ENCODE peak calls at places on chromosomes 13 and 19, in six cellular contexts. One of them, this sample, is unnamed.

GRCh38 chr19:38263696-38264485 is 482 bp upstream of the SPINT2 start:
- DNase-seq in tibial nerve: no peak
- DNase-seq in ovary: peak
- DNase-seq in A549: peak
- DNase-seq in prostate gland: peak
- DNase-seq in heart left ventricle: no peak
- DNase-seq in this sample: no peak

GRCh38 chr13:37429976-37430375 is 168.6 kb downstream of the POSTN start:
- DNase-seq in tibial nerve: no peak
- DNase-seq in ovary: no peak
- DNase-seq in A549: no peak
- DNase-seq in prostate gland: no peak
- DNase-seq in heart left ventricle: no peak
- DNase-seq in this sample: no peak

GRCh38 chr13:107512551-107512950 is 702.8 kb downstream of the LIG4 start:
- DNase-seq in tibial nerve: no peak
- DNase-seq in ovary: no peak
- DNase-seq in A549: no peak
- DNase-seq in prostate gland: no peak
- DNase-seq in heart left ventricle: no peak
- DNase-seq in this sample: no peak

GRCh38 chr13:33744589-33745369 is 73.2 kb upstream of the RFC3 start:
- DNase-seq in tibial nerve: no peak
- DNase-seq in ovary: no peak
- DNase-seq in A549: no peak
- DNase-seq in prostate gland: peak
- DNase-seq in heart left ventricle: no peak
- DNase-seq in this sample: no peak

GRCh38 chr13:18951412-18951811 is 230.2 kb downstream of the TUBA3C start:
- DNase-seq in tibial nerve: no peak
- DNase-seq in ovary: no peak
- DNase-seq in A549: no peak
- DNase-seq in prostate gland: no peak
- DNase-seq in heart left ventricle: no peak
- DNase-seq in this sample: peak

GRCh38 chr19:49338691-49339363 is 3.6 kb downstream of the CD37 start:
- DNase-seq in tibial nerve: peak
- DNase-seq in ovary: peak
- DNase-seq in A549: peak
- DNase-seq in prostate gland: peak
- DNase-seq in heart left ventricle: peak
- DNase-seq in this sample: peak

GRCh38 chr19:33388231-33388816 is 14.8 kb downstream of the CEBPG start:
- DNase-seq in tibial nerve: no peak
- DNase-seq in ovary: no peak
- DNase-seq in A549: no peak
- DNase-seq in prostate gland: no peak
- DNase-seq in heart left ventricle: no peak
- DNase-seq in this sample: no peak

GRCh38 chr13:25249001-25249543 is 38.2 kb downstream of the MTMR6 start:
- DNase-seq in tibial nerve: no peak
- DNase-seq in ovary: no peak
- DNase-seq in A549: no peak
- DNase-seq in prostate gland: no peak
- DNase-seq in heart left ventricle: no peak
- DNase-seq in this sample: no peak

GRCh38 chr13:26062853-26063444 is 11.1 kb upstream of the SHISA2 start:
- DNase-seq in tibial nerve: no peak
- DNase-seq in ovary: no peak
- DNase-seq in A549: no peak
- DNase-seq in prostate gland: peak
- DNase-seq in heart left ventricle: peak
- DNase-seq in this sample: no peak

GRCh38 chr19:16042533-16043085 is 33.7 kb upstream of the TPM4 start:
- DNase-seq in tibial nerve: no peak
- DNase-seq in ovary: no peak
- DNase-seq in A549: no peak
- DNase-seq in prostate gland: no peak
- DNase-seq in heart left ventricle: no peak
- DNase-seq in this sample: no peak

GRCh38 chr19:40584007-40584406 is 7.3 kb downstream of the SHKBP1 start:
- DNase-seq in tibial nerve: no peak
- DNase-seq in ovary: no peak
- DNase-seq in A549: no peak
- DNase-seq in prostate gland: no peak
- DNase-seq in heart left ventricle: no peak
- DNase-seq in this sample: peak

GRCh38 chr19:33902802-33903488 is 106.3 kb downstream of the KCTD15 start:
- DNase-seq in tibial nerve: no peak
- DNase-seq in ovary: no peak
- DNase-seq in A549: peak
- DNase-seq in prostate gland: no peak
- DNase-seq in heart left ventricle: no peak
- DNase-seq in this sample: no peak

GRCh38 chr19:2770055-2771013 is 12.7 kb downstream of the SGTA start:
- DNase-seq in tibial nerve: no peak
- DNase-seq in ovary: peak
- DNase-seq in A549: no peak
- DNase-seq in prostate gland: no peak
- DNase-seq in heart left ventricle: peak
- DNase-seq in this sample: peak

GRCh38 chr13:81639984-81640582 is 1299.2 kb upstream of the SPRY2 start:
- DNase-seq in tibial nerve: no peak
- DNase-seq in ovary: no peak
- DNase-seq in A549: no peak
- DNase-seq in prostate gland: no peak
- DNase-seq in heart left ventricle: no peak
- DNase-seq in this sample: no peak

GRCh38 chr19:55355213-55355821 is 798 bp upstream of the COX6B2 start:
- DNase-seq in tibial nerve: no peak
- DNase-seq in ovary: no peak
- DNase-seq in A549: no peak
- DNase-seq in prostate gland: no peak
- DNase-seq in heart left ventricle: no peak
- DNase-seq in this sample: no peak

GRCh38 chr19:13561461-13561860 is 55.2 kb upstream of the CACNA1A start:
- DNase-seq in tibial nerve: no peak
- DNase-seq in ovary: no peak
- DNase-seq in A549: no peak
- DNase-seq in prostate gland: no peak
- DNase-seq in heart left ventricle: no peak
- DNase-seq in this sample: no peak

GRCh38 chr13:97274782-97275252 is 52.7 kb downstream of the MBNL2 start:
- DNase-seq in tibial nerve: no peak
- DNase-seq in ovary: no peak
- DNase-seq in A549: no peak
- DNase-seq in prostate gland: no peak
- DNase-seq in heart left ventricle: no peak
- DNase-seq in this sample: no peak

GRCh38 chr19:29042450-29042849 is 170.5 kb downstream of the UQCRFS1 start:
- DNase-seq in tibial nerve: no peak
- DNase-seq in ovary: no peak
- DNase-seq in A549: no peak
- DNase-seq in prostate gland: no peak
- DNase-seq in heart left ventricle: no peak
- DNase-seq in this sample: no peak

GRCh38 chr19:2057484-2058469 is 6.7 kb upstream of the MKNK2 start:
- DNase-seq in tibial nerve: no peak
- DNase-seq in ovary: peak
- DNase-seq in A549: no peak
- DNase-seq in prostate gland: no peak
- DNase-seq in heart left ventricle: no peak
- DNase-seq in this sample: peak

GRCh38 chr19:33226550-33227241 is 1.0 kb upstream of the SLC7A10 start:
- DNase-seq in tibial nerve: no peak
- DNase-seq in ovary: no peak
- DNase-seq in A549: peak
- DNase-seq in prostate gland: peak
- DNase-seq in heart left ventricle: no peak
- DNase-seq in this sample: no peak

DNA sequence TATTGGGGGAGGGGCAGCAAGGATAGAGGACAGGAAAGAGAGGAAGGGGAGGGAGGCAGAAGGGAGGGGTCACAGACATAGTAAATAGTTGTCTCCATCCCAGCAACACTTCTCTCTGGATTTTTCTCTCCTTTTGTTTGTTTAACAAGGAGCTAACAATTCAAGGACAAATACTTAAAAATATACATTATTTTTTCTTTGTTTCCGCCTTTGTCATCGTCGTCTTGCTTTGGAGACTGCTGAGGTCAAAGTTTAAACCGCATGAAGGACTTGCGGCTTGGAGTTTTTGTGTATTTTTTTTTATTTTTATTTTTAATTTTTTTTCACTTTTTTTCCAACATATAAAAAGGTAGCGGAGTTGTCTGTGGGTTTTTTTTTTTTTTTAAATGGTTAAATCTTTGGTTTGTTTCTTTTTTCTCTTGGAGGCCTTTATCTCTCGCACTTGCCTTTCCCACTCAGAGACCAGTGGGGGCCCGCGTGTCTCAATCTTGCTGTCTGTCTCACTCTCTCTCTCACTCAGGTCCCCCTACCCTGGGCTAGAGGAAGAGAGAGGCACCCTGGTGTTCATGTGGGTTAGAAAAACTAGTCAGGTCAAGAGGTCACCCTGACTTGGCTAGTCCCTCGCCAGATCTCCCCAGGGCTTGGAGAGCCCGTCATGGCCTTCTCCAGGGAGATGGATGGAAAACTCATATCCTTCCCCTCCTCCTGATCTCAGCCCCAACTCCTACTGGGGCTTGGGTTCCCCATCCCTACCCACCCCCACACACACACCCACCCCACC is 11.0 kb downstream of the ZNF574 start:
- DNase-seq in tibial nerve: no peak
- DNase-seq in ovary: no peak
- DNase-seq in A549: no peak
- DNase-seq in prostate gland: no peak
- DNase-seq in heart left ventricle: no peak
- DNase-seq in this sample: no peak
- TF ChIP-seq POLR2A in tibial nerve: no peak
- TF ChIP-seq POLR2A in ovary: no peak
- TF ChIP-seq POLR2A in A549: no peak
- TF ChIP-seq POLR2A in prostate gland: no peak
- TF ChIP-seq POLR2A in heart left ventricle: no peak
- TF ChIP-seq POLR2A in this sample: no peak

GRCh38 chr19:703651-704446 is 4.9 kb upstream of the PALM start:
- DNase-seq in tibial nerve: peak
- DNase-seq in ovary: peak
- DNase-seq in A549: peak
- DNase-seq in prostate gland: no peak
- DNase-seq in heart left ventricle: peak
- DNase-seq in this sample: peak
- TF ChIP-seq POLR2A in tibial nerve: no peak
- TF ChIP-seq POLR2A in ovary: no peak
- TF ChIP-seq POLR2A in A549: no peak
- TF ChIP-seq POLR2A in prostate gland: no peak
- TF ChIP-seq POLR2A in heart left ventricle: peak
- TF ChIP-seq POLR2A in this sample: no peak

DNA sequence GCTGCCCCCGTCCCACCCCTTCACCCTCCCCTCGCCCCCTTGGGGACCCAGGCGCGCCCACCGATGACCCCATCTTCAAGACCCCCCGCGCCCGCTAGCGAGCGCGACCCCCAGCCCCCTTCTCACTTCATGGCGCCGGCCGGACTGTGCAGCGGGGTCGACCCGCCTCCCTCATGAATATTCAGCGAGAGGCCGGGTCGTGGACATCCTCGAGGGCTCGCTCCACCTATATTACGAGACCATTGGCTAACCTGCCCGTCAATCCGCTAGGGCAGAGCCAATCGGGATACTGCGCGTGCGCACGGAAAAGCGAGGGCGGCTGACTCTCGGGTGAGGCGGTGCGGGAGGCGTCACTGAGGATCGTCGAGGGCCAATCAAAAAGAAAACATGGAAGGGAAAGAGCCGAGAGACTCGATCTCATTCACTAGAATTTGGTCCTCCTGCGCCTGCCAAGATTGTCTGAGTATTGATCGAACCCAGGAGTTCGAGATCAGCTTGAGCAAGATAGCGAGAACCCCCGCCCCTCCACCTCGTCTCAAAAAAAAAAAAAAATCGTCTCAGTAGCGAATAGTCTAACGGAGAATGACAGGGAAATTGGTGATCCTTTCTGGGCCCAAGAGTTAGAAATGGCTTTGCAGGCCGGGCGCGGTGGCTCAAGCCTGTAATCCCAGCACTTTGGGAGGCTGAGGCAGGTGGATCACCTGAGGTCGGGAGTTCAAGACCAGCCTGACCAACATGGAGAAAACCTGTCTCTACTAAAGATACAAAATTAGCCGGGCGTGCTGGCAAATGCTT is at the start of gene ERCC2:
- DNase-seq in tibial nerve: peak
- DNase-seq in ovary: peak
- DNase-seq in A549: peak
- DNase-seq in prostate gland: peak
- DNase-seq in heart left ventricle: peak
- DNase-seq in this sample: peak
- TF ChIP-seq POLR2A in tibial nerve: no peak
- TF ChIP-seq POLR2A in ovary: no peak
- TF ChIP-seq POLR2A in A549: peak
- TF ChIP-seq POLR2A in prostate gland: peak
- TF ChIP-seq POLR2A in heart left ventricle: peak
- TF ChIP-seq POLR2A in this sample: no peak

GRCh38 chr13:50124536-50125305 is 109.5 kb downstream of the KCNRG start:
- DNase-seq in tibial nerve: peak
- DNase-seq in ovary: peak
- DNase-seq in A549: peak
- DNase-seq in prostate gland: peak
- DNase-seq in heart left ventricle: peak
- DNase-seq in this sample: peak
- TF ChIP-seq POLR2A in tibial nerve: no peak
- TF ChIP-seq POLR2A in ovary: no peak
- TF ChIP-seq POLR2A in A549: no peak
- TF ChIP-seq POLR2A in prostate gland: peak
- TF ChIP-seq POLR2A in heart left ventricle: no peak
- TF ChIP-seq POLR2A in this sample: peak

DNA sequence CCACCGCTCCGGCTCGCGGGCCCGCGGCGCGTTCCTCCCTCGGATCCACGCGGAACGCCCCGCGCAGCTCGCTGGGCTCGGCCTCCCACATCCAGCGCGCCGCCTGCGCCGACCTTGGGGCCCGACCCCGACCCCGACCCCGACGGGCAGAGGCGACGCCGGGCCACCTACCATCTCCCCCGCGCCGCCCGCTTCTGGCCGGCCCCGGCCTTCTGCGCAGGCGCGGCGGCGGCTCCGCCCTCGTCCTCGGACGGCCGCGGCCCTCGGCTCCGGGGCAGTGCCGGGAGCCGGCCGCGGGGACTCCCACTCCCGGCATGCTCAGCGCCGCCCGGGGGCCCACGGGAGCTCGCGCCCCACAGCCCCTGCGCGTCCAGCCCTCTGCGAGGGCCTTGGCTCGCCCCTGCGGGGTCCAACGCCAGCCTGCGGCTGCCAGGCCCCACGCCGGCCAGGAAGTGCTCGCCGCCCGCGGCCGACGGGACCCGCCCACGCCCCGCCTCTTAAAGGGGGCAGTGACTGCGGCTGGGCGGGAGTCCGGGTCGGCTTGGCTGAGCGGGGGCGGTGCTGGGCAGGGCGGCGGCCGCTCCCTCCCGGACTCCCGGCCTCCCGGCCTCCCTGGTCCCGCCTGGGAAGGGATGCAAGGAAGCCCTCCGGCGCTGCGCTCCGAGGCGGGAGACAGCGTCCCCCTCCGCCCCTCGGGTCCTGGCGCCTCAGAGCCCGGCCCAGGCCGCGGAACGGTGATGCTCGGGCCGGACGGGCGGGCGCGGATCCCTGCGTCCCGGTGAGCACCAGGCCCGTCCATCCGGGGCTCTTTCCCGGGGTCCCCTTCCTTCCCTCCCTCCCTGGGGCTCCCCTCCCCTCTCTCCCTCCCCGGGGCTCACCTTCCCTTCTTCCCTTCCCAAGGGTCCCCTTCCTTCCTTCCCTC is at the start of gene DCUN1D2:
- DNase-seq in tibial nerve: peak
- DNase-seq in ovary: peak
- DNase-seq in A549: peak
- DNase-seq in prostate gland: peak
- DNase-seq in heart left ventricle: peak
- DNase-seq in this sample: peak
- TF ChIP-seq POLR2A in tibial nerve: peak
- TF ChIP-seq POLR2A in ovary: peak
- TF ChIP-seq POLR2A in A549: peak
- TF ChIP-seq POLR2A in prostate gland: peak
- TF ChIP-seq POLR2A in heart left ventricle: peak
- TF ChIP-seq POLR2A in this sample: peak